ENCODE peak calls at places on chromosomes 6 and 20, in nine cellular contexts. O, G, D, V, F, T, B, Q and H are unnamed samples.

GRCh38 chr6:34745277-34746103 is 11.8 kb upstream of the SNRPC start:
- DNase-seq in O (no peak), G (no peak), D (peak), V (no peak), F (no peak), T (no peak), B (no peak), Q (no peak), H (no peak)

GRCh38 chr6:156359912-156360311 is 417.3 kb upstream of the ARID1B start:
- DNase-seq in O (no peak), G (no peak), D (no peak), V (no peak), F (no peak), T (no peak), B (no peak), Q (no peak), H (no peak)

GRCh38 chr6:83893024-83893423 is 33.5 kb downstream of the CYB5R4 start:
- DNase-seq in O (no peak), G (no peak), D (no peak), V (no peak), F (no peak), T (no peak), B (no peak), Q (no peak), H (no peak)

GRCh38 chr6:26322645-26323482 is 42.1 kb upstream of the BTN3A2 start:
- DNase-seq in O (peak), G (peak), D (peak), V (no peak), F (peak), T (peak), B (peak), Q (peak), H (peak)

GRCh38 chr6:45431314-45432058 is 53.8 kb upstream of the SUPT3H start:
- DNase-seq in O (no peak), G (no peak), D (no peak), V (no peak), F (no peak), T (no peak), B (no peak), Q (no peak), H (no peak)

GRCh38 chr6:6434151-6434550 is 113.7 kb upstream of the F13A1 start:
- DNase-seq in O (no peak), G (no peak), D (no peak), V (no peak), F (no peak), T (no peak), B (no peak), Q (no peak), H (no peak)

GRCh38 chr20:23626040-23626620 is 11.6 kb downstream of the CST3 start:
- DNase-seq in O (no peak), G (no peak), D (no peak), V (no peak), F (no peak), T (no peak), B (no peak), Q (peak), H (no peak)

GRCh38 chr6:148177589-148178233 is 164.9 kb upstream of the SASH1 start:
- DNase-seq in O (peak), G (peak), D (peak), V (peak), F (no peak), T (peak), B (peak), Q (peak), H (peak)